ENCODE peak calls at places on chromosomes 11 and 22, in four cellular contexts. T, R, D and F are unnamed samples.

GRCh38 chr11:92311616-92312449 is 87.2 kb downstream of the FAT3 start:
- DNase-seq in T (no peak), R (no peak), D (no peak), F (no peak)

GRCh38 chr22:22759371-22759770 is 115.0 kb downstream of the GGTLC2 start:
- DNase-seq in T (no peak), R (no peak), D (no peak), F (no peak)

GRCh38 chr22:35697142-35697541 is 20.5 kb upstream of the APOL5 start:
- DNase-seq in T (no peak), R (peak), D (no peak), F (no peak)

GRCh38 chr11:117833401-117833891 is 8.9 kb upstream of the FXYD2 start:
- DNase-seq in T (peak), R (no peak), D (no peak), F (no peak)

GRCh38 chr11:110858556-110858921 is 146.3 kb upstream of the ARHGAP20 start:
- DNase-seq in T (no peak), R (no peak), D (peak), F (no peak)

GRCh38 chr11:133040289-133040893 is 491.9 kb downstream of the OPCML start:
- DNase-seq in T (no peak), R (no peak), D (no peak), F (no peak)

GRCh38 chr22:23574371-23574811 is 5.7 kb downstream of the IGLL1 start:
- DNase-seq in T (no peak), R (no peak), D (no peak), F (no peak)

GRCh38 chr22:45212306-45212709 is 28.4 kb downstream of the KIAA0930 start:
- DNase-seq in T (no peak), R (no peak), D (peak), F (no peak)

GRCh38 chr22:34493471-34493870 is 572.5 kb upstream of the ISX start:
- DNase-seq in T (no peak), R (no peak), D (no peak), F (no peak)

GRCh38 chr22:27170491-27170890 is 513.1 kb downstream of the MIAT start:
- DNase-seq in T (no peak), R (no peak), D (peak), F (no peak)

GRCh38 chr11:2212411-2213251 is 41.0 kb upstream of the TH start:
- DNase-seq in T (no peak), R (no peak), D (no peak), F (no peak)

GRCh38 chr11:46390331-46391171 is 1.0 kb downstream of the CHRM4 start:
- DNase-seq in T (no peak), R (no peak), D (no peak), F (no peak)

GRCh38 chr11:60771879-60772525 is 13.1 kb upstream of the MS4A10 start:
- DNase-seq in T (no peak), R (no peak), D (no peak), F (no peak)

GRCh38 chr11:11963842-11964773 is 44.3 kb downstream of the DKK3 start:
- DNase-seq in T (peak), R (no peak), D (no peak), F (no peak)

GRCh38 chr11:123166095-123166559 is 28.9 kb downstream of the CLMP start:
- DNase-seq in T (peak), R (no peak), D (peak), F (no peak)

GRCh38 chr11:133269272-133269671 is 263.0 kb downstream of the OPCML start:
- DNase-seq in T (no peak), R (no peak), D (no peak), F (no peak)

GRCh38 chr11:132962026-132962425 is 570.3 kb downstream of the OPCML start:
- DNase-seq in T (no peak), R (no peak), D (no peak), F (no peak)

GRCh38 chr22:48886604-48887393 is 940.9 kb downstream of the BRD1 start:
- DNase-seq in T (no peak), R (no peak), D (no peak), F (no peak)

GRCh38 chr22:24521791-24522245 is 26.7 kb downstream of the UPB1 start:
- DNase-seq in T (peak), R (no peak), D (no peak), F (no peak)

GRCh38 chr11:128613300-128613995 is 26.1 kb upstream of the ETS1 start:
- DNase-seq in T (no peak), R (no peak), D (no peak), F (no peak)

GRCh38 chr22:22888509-22889353 is 1.1 kb downstream of the IGLL5 start:
- DNase-seq in T (no peak), R (no peak), D (no peak), F (no peak)